ENCODE peak calls at places on chromosome 1, in five cellular contexts. T is HepG2, X is GM12878, A is H1, S is SK-N-SH. O is an unnamed sample.

GRCh38 chr1:116538527-116538926 is 32.3 kb downstream of the CD58 start:
- DNase-seq in T (peak; percentile 71), X (no peak), A (no peak), S (no peak), O (peak; percentile 15)

GRCh38 chr1:117564227-117565082 is 41.4 kb upstream of the TENT5C start:
- DNase-seq in T (no peak), X (no peak), A (peak; percentile 35), S (no peak), O (no peak)

GRCh38 chr1:21126324-21126723 is 50.4 kb downstream of the EIF4G3 start:
- DNase-seq in T (peak; percentile 67), X (no peak), A (no peak), S (no peak), O (no peak)

GRCh38 chr1:211742889-211743529 is 67.6 kb upstream of the NEK2 start:
- DNase-seq in T (no peak), X (no peak), A (no peak), S (no peak), O (no peak)

GRCh38 chr1:26700711-26701110 is 4.9 kb downstream of the ARID1A start:
- DNase-seq in T (no peak), X (no peak), A (no peak), S (no peak), O (no peak)

GRCh38 chr1:78146137-78146822 is 100.5 kb downstream of the GIPC2 start:
- DNase-seq in T (no peak), X (no peak), A (no peak), S (peak; percentile 16), O (no peak)

GRCh38 chr1:1040004-1040991 is 20.4 kb downstream of the AGRN start:
- DNase-seq in T (no peak), X (no peak), A (peak; percentile 76), S (peak; percentile 98), O (peak; percentile 61)

GRCh38 chr1:11594222-11594621 is 60.0 kb downstream of the FBXO2 start:
- DNase-seq in T (peak; percentile 22), X (no peak), A (no peak), S (peak; percentile 47), O (peak; percentile 10)

GRCh38 chr1:218247339-218247738 is 37.8 kb upstream of the RRP15 start:
- DNase-seq in T (no peak), X (no peak), A (no peak), S (no peak), O (no peak)

DNA sequence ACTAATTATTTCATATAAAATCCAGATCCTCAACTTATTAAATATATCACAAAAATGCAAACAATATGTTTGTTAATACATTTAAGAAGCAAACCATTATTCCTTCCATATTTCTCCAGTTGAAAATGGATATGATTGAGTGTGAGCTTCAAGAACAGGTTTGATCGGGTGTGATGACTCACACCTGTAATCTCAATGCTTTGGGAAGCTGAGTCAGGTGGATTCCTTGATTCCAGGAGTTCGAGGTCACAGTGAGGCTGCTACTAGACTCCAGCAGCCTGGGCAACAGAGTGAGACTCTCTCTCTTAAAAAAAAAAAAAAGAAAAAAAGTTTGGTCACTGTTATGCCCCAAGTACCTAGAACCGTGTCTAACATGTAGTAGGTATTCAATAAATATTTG is 42.9 kb upstream of the RRP15 start:
- DNase-seq in T (no peak), X (no peak), A (no peak), S (no peak), O (peak; percentile 21)
- TF ChIP-seq YY1 in T (no peak), X (no peak), A (no peak), S (no peak), O (no peak)

DNA sequence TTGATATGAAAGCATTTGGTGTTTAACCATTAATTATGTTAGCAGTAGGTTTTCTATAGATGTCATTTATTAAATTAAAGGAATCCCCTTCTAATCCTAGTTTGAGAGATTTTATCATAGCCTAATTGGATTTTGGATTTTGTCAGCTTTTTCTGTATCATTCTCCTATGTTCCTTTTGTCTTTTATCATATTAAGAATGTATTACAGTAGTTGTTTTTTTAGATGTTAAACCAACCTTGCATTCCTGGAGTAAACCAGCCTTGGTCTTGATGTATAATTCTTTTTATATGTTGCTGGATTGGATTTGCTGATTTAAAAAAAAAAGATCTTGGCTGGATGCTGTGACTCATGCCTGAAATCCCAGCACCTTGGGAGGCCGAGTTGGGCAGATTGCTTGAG is 5.6 kb downstream of the SETDB1 start:
- DNase-seq in T (no peak), X (no peak), A (no peak), S (no peak), O (no peak)
- TF ChIP-seq SIN3A in T (no peak), X (no peak), A (no peak), S (no peak), O (no peak)

GRCh38 chr1:222540598-222540995 is 7.3 kb downstream of the HHIPL2 start:
- DNase-seq in T (no peak), X (no peak), A (no peak), S (no peak), O (no peak)

GRCh38 chr1:222543817-222544216 is 4.1 kb downstream of the HHIPL2 start:
- DNase-seq in T (peak; percentile 70), X (no peak), A (peak; percentile 50), S (no peak), O (peak; percentile 8)

GRCh38 chr1:222535455-222535854 is 12.4 kb downstream of the HHIPL2 start:
- DNase-seq in T (no peak), X (no peak), A (no peak), S (no peak), O (no peak)

DNA sequence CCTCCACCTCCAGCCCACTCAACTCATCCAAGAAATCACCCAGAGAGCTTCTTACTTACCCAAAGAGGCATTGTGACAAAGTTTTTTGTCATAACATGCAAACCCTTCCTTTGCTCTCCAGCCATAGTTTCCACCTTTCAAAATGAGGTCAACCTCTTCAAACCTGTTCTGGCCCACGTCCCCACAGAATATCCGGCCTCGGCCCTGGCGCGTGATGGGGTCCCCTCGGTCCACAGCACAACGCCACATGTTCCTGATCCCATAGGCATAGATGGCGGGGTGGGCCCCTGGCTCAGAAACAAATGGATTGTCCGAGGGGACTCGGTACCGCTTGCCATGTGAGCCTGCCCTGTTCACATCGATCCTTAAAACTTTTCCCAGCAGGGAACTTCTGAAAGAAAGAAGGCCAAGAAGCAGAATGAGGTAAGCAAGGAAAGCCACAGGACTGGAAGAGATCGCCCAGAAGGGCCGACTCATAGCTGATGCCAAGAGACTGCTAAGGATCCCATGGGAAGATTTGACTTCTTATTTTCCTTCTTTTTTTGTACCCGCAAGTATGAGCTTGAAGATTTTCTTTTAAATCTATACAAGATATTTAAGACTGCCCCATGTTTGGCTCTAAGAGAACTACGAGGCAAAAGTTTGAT is 7.8 kb downstream of the HHIPL2 start:
- DNase-seq in T (no peak), X (no peak), A (no peak), S (no peak), O (no peak)
- TF ChIP-seq YY1 in T (no peak), X (no peak), A (no peak), S (no peak), O (no peak)

GRCh38 chr1:153921080-153921802 is 1.5 kb downstream of the GATAD2B start:
- DNase-seq in T (no peak), X (no peak), A (no peak), S (no peak), O (no peak)

GRCh38 chr1:153922076-153922837 is 515 bp downstream of the GATAD2B start:
- DNase-seq in T (peak; percentile 51), X (no peak), A (peak; percentile 60), S (peak; percentile 78), O (no peak)

GRCh38 chr1:153921803-153922075 is 1.0 kb downstream of the GATAD2B start:
- DNase-seq in T (no peak), X (no peak), A (no peak), S (peak; percentile 4), O (no peak)

GRCh38 chr1:153922838-153923652 is at the start of gene GATAD2B:
- DNase-seq in T (peak; percentile 99), X (peak; percentile 100), A (peak; percentile 96), S (peak; percentile 96), O (peak; percentile 100)

GRCh38 chr1:153919879-153920852 is 2.6 kb downstream of the GATAD2B start:
- DNase-seq in T (no peak), X (no peak), A (no peak), S (peak; percentile 6), O (no peak)
- TF ChIP-seq SIN3A in T (no peak), X (no peak), A (no peak), S (no peak), O (no peak)

DNA sequence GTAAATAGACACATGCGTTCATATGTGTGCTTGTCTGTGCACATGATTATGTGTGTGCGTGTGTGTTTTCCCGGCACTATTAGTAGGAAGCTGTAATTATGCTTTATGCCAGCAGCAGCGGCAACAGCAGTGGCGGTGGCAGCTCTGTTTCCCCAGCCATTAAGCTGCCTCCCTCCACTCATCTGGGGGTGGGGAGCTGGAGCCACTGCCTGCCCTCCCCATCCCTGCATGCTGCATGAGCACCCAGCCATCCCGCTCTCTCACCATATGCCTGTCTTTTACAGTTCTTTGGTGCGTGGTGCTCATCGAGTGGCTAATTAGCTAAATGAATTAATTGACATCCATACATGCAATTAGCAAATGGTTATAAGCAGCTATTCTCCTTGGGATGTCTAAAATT is 30.5 kb upstream of the ACOT11 start:
- DNase-seq in T (no peak), X (no peak), A (no peak), S (no peak), O (no peak)
- TF ChIP-seq YY1 in T (no peak), X (no peak), A (no peak), S (no peak), O (no peak)

GRCh38 chr1:30527511-30528140 is 195.8 kb downstream of the MATN1 start:
- DNase-seq in T (no peak), X (no peak), A (no peak), S (no peak), O (no peak)
- TF ChIP-seq SIN3A in T (no peak), X (no peak), A (no peak), S (no peak), O (no peak)

GRCh38 chr1:25568090-25568833 is 24.9 kb downstream of the LDLRAP1 start:
- DNase-seq in T (no peak), X (no peak), A (peak; percentile 65), S (no peak), O (peak; percentile 93)
- TF ChIP-seq YY1 in T (no peak), X (no peak), A (no peak), S (no peak), O (peak; percentile 25)

GRCh38 chr1:61005572-61006386 is 76.6 kb upstream of the NFIA start:
- DNase-seq in T (no peak), X (no peak), A (peak; percentile 64), S (no peak), O (no peak)
- TF ChIP-seq SIN3A in T (no peak), X (no peak), A (peak; percentile 76), S (no peak), O (no peak)

DNA sequence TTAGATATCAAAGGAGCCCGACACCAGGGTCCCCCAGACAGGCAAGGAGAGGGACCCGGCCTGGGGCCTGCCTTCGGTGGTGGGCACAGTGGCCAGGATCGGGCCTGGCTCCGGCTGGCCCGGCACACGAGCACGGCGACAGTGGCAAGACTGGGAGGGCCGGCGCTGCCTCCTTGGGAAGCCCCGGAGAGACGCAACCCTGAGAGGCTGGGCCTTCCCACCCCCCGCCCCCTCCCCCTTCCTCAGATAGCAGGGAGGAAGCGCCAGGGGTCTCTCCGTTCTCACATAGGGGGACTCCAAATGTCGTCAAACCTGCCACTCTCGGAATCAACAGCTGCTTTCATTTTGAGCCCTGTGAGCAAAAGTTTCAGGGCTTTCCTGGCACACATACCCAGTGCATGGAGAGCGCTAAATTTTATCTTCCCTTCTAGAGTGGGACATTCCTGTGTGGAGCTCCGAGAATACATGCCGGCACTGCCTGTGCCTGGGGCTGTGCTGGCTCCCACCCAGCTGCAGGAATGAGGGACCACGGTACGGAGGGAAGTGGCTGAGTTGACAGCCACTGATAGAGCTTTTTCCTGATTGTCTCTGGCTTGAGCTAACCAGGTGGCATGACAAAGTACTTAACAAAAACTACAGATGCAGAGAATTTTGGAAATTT is 62.4 kb downstream of the CD247 start:
- DNase-seq in T (no peak), X (no peak), A (peak; percentile 68), S (peak; percentile 78), O (no peak)
- TF ChIP-seq YY1 in T (no peak), X (no peak), A (no peak), S (no peak), O (no peak)

O was measured in HCT116.